ENCODE peak calls at places on chromosomes 1 and 21, in seven cellular contexts. One of them, this sample, is unnamed.

GRCh38 chr1:214505134-214505533 is 46.3 kb downstream of the PTPN14 start:
- DNase-seq in NCI-H1105 treated with DMSO at 0.1 percent for 48 hours: no peak
- DNase-seq in SHP77: peak
- DNase-seq in amniotic stem cell: no peak
- DNase-seq in activated naive CD8-positive, alpha-beta T cell treated with anti-CD3 and anti-CD28 coated beads for 36 hours: no peak
- DNase-seq in RPMI7951: no peak
- DNase-seq in NCI-H510A: no peak
- DNase-seq in this sample: no peak

GRCh38 chr1:31937300-31938183 is 626 bp downstream of the PTP4A2 start:
- DNase-seq in SHP77: peak
- DNase-seq in amniotic stem cell: peak
- DNase-seq in activated naive CD8-positive, alpha-beta T cell treated with anti-CD3 and anti-CD28 coated beads for 36 hours: peak
- DNase-seq in NCI-H1105 treated with DMSO at 0.1 percent for 48 hours: no peak
- DNase-seq in RPMI7951: peak
- DNase-seq in NCI-H510A: peak
- DNase-seq in this sample: peak

GRCh38 chr1:43930168-43930948 is 3.2 kb upstream of the ARTN start:
- DNase-seq in RPMI7951: no peak
- DNase-seq in NCI-H510A: peak
- DNase-seq in SHP77: no peak
- DNase-seq in amniotic stem cell: no peak
- DNase-seq in NCI-H1105 treated with DMSO at 0.1 percent for 48 hours: no peak
- DNase-seq in activated naive CD8-positive, alpha-beta T cell treated with anti-CD3 and anti-CD28 coated beads for 36 hours: no peak
- DNase-seq in this sample: no peak

GRCh38 chr1:35876988-35877387 is 6.0 kb upstream of the AGO1 start:
- DNase-seq in SHP77: no peak
- DNase-seq in activated naive CD8-positive, alpha-beta T cell treated with anti-CD3 and anti-CD28 coated beads for 36 hours: no peak
- DNase-seq in NCI-H510A: no peak
- DNase-seq in RPMI7951: peak
- DNase-seq in amniotic stem cell: no peak
- DNase-seq in NCI-H1105 treated with DMSO at 0.1 percent for 48 hours: no peak
- DNase-seq in this sample: no peak

GRCh38 chr1:28926629-28927441 is 12.5 kb downstream of the EPB41 start:
- DNase-seq in amniotic stem cell: no peak
- DNase-seq in NCI-H510A: peak
- DNase-seq in activated naive CD8-positive, alpha-beta T cell treated with anti-CD3 and anti-CD28 coated beads for 36 hours: no peak
- DNase-seq in NCI-H1105 treated with DMSO at 0.1 percent for 48 hours: peak
- DNase-seq in SHP77: peak
- DNase-seq in RPMI7951: peak
- DNase-seq in this sample: no peak

GRCh38 chr1:17289756-17290155 is 18.2 kb upstream of the PADI4 start:
- DNase-seq in NCI-H1105 treated with DMSO at 0.1 percent for 48 hours: no peak
- DNase-seq in RPMI7951: peak
- DNase-seq in NCI-H510A: no peak
- DNase-seq in activated naive CD8-positive, alpha-beta T cell treated with anti-CD3 and anti-CD28 coated beads for 36 hours: no peak
- DNase-seq in amniotic stem cell: peak
- DNase-seq in SHP77: no peak
- DNase-seq in this sample: no peak

GRCh38 chr1:39902121-39902807 is 547 bp upstream of the MYCL start:
- DNase-seq in RPMI7951: peak
- DNase-seq in amniotic stem cell: no peak
- DNase-seq in NCI-H510A: peak
- DNase-seq in activated naive CD8-positive, alpha-beta T cell treated with anti-CD3 and anti-CD28 coated beads for 36 hours: peak
- DNase-seq in SHP77: peak
- DNase-seq in NCI-H1105 treated with DMSO at 0.1 percent for 48 hours: peak
- DNase-seq in this sample: peak

GRCh38 chr21:33259428-33259827 is 6.7 kb upstream of the IL10RB start:
- DNase-seq in amniotic stem cell: no peak
- DNase-seq in RPMI7951: peak
- DNase-seq in activated naive CD8-positive, alpha-beta T cell treated with anti-CD3 and anti-CD28 coated beads for 36 hours: no peak
- DNase-seq in NCI-H510A: no peak
- DNase-seq in SHP77: no peak
- DNase-seq in NCI-H1105 treated with DMSO at 0.1 percent for 48 hours: no peak
- DNase-seq in this sample: no peak

GRCh38 chr21:33300701-33301631 is 23.8 kb upstream of the IFNAR1 start:
- DNase-seq in activated naive CD8-positive, alpha-beta T cell treated with anti-CD3 and anti-CD28 coated beads for 36 hours: no peak
- DNase-seq in NCI-H1105 treated with DMSO at 0.1 percent for 48 hours: no peak
- DNase-seq in amniotic stem cell: no peak
- DNase-seq in NCI-H510A: no peak
- DNase-seq in SHP77: no peak
- DNase-seq in RPMI7951: peak
- DNase-seq in this sample: no peak

GRCh38 chr1:93672069-93672468 is 9.6 kb downstream of the BCAR3 start:
- DNase-seq in amniotic stem cell: peak
- DNase-seq in RPMI7951: peak
- DNase-seq in SHP77: no peak
- DNase-seq in NCI-H1105 treated with DMSO at 0.1 percent for 48 hours: no peak
- DNase-seq in activated naive CD8-positive, alpha-beta T cell treated with anti-CD3 and anti-CD28 coated beads for 36 hours: no peak
- DNase-seq in NCI-H510A: no peak
- DNase-seq in this sample: peak

GRCh38 chr1:44857446-44857845 is 14.4 kb upstream of the PTCH2 start:
- DNase-seq in RPMI7951: no peak
- DNase-seq in amniotic stem cell: no peak
- DNase-seq in NCI-H510A: no peak
- DNase-seq in NCI-H1105 treated with DMSO at 0.1 percent for 48 hours: no peak
- DNase-seq in activated naive CD8-positive, alpha-beta T cell treated with anti-CD3 and anti-CD28 coated beads for 36 hours: no peak
- DNase-seq in SHP77: no peak
- DNase-seq in this sample: no peak

GRCh38 chr1:55833452-55834160 is 618.4 kb upstream of the USP24 start:
- DNase-seq in RPMI7951: peak
- DNase-seq in activated naive CD8-positive, alpha-beta T cell treated with anti-CD3 and anti-CD28 coated beads for 36 hours: no peak
- DNase-seq in amniotic stem cell: no peak
- DNase-seq in SHP77: no peak
- DNase-seq in NCI-H510A: no peak
- DNase-seq in NCI-H1105 treated with DMSO at 0.1 percent for 48 hours: no peak
- DNase-seq in this sample: no peak

GRCh38 chr21:36733857-36734256 is 34.9 kb downstream of the SIM2 start:
- DNase-seq in SHP77: no peak
- DNase-seq in activated naive CD8-positive, alpha-beta T cell treated with anti-CD3 and anti-CD28 coated beads for 36 hours: no peak
- DNase-seq in amniotic stem cell: no peak
- DNase-seq in NCI-H1105 treated with DMSO at 0.1 percent for 48 hours: no peak
- DNase-seq in NCI-H510A: no peak
- DNase-seq in RPMI7951: no peak
- DNase-seq in this sample: no peak

GRCh38 chr1:170126691-170127090 is 19.1 kb upstream of the NTMT2 start:
- DNase-seq in SHP77: no peak
- DNase-seq in NCI-H1105 treated with DMSO at 0.1 percent for 48 hours: no peak
- DNase-seq in amniotic stem cell: peak
- DNase-seq in RPMI7951: peak
- DNase-seq in activated naive CD8-positive, alpha-beta T cell treated with anti-CD3 and anti-CD28 coated beads for 36 hours: no peak
- DNase-seq in NCI-H510A: no peak
- DNase-seq in this sample: no peak

GRCh38 chr1:36114371-36114770 is 10.7 kb downstream of the COL8A2 start:
- DNase-seq in SHP77: no peak
- DNase-seq in amniotic stem cell: no peak
- DNase-seq in activated naive CD8-positive, alpha-beta T cell treated with anti-CD3 and anti-CD28 coated beads for 36 hours: no peak
- DNase-seq in NCI-H1105 treated with DMSO at 0.1 percent for 48 hours: no peak
- DNase-seq in RPMI7951: no peak
- DNase-seq in NCI-H510A: no peak
- DNase-seq in this sample: no peak

This sample was measured in heart right ventricle.